ENCODE peak calls at places on chromosomes 3 and 15, in four cellular contexts. M, L, G and C are unnamed samples.

GRCh38 chr3:160154033-160154432 is 71.2 kb upstream of the C3orf80 start:
- DNase-seq in M (peak; percentile 59), L (no peak), G (no peak), C (no peak)

GRCh38 chr3:143897558-143898305 is 49.5 kb upstream of the SLC9A9 start:
- DNase-seq in M (peak; percentile 49), L (no peak), G (no peak), C (peak; percentile 5)

GRCh38 chr3:72487078-72487765 is 361.0 kb downstream of the SHQ1 start:
- DNase-seq in M (peak; percentile 85), L (peak; percentile 79), G (no peak), C (peak; percentile 40)

GRCh38 chr3:27677554-27677953 is 44.6 kb downstream of the EOMES start:
- DNase-seq in M (peak; percentile 96), L (no peak), G (no peak), C (peak; percentile 83)

GRCh38 chr15:65042776-65043322 is 2.3 kb upstream of the SLC51B start:
- DNase-seq in M (no peak), L (no peak), G (no peak), C (no peak)

GRCh38 chr15:48871536-48871935 is 6.4 kb upstream of the EID1 start:
- DNase-seq in M (peak; percentile 20), L (no peak), G (no peak), C (no peak)

GRCh38 chr15:33211409-33211808 is 16.9 kb upstream of the FMN1 start:
- DNase-seq in M (no peak), L (peak; percentile 18), G (no peak), C (no peak)

GRCh38 chr15:58103482-58103881 is 34.7 kb upstream of the AQP9 start:
- DNase-seq in M (no peak), L (no peak), G (no peak), C (no peak)

GRCh38 chr15:68316061-68316804 is 38.7 kb downstream of the FEM1B start:
- DNase-seq in M (no peak), L (peak; percentile 45), G (no peak), C (no peak)

GRCh38 chr3:58473275-58473674 is 18.6 kb upstream of the KCTD6 start:
- DNase-seq in M (no peak), L (no peak), G (no peak), C (no peak)

GRCh38 chr3:191484461-191484860 is 23.5 kb downstream of the PYDC2 start:
- DNase-seq in M (no peak), L (no peak), G (no peak), C (no peak)

GRCh38 chr15:45427085-45427484 is 48.7 kb upstream of the GATM start:
- DNase-seq in M (no peak), L (no peak), G (no peak), C (no peak)

GRCh38 chr15:71182522-71182921 is 67.3 kb downstream of the THSD4 start:
- DNase-seq in M (no peak), L (no peak), G (no peak), C (no peak)

GRCh38 chr15:57322602-57323250 is 53.6 kb upstream of the CGNL1 start:
- DNase-seq in M (no peak), L (no peak), G (no peak), C (no peak)

GRCh38 chr15:83206971-83207621 is 527 bp downstream of the HDGFL3 start:
- DNase-seq in M (no peak), L (peak; percentile 50), G (no peak), C (peak; percentile 58)

DNA sequence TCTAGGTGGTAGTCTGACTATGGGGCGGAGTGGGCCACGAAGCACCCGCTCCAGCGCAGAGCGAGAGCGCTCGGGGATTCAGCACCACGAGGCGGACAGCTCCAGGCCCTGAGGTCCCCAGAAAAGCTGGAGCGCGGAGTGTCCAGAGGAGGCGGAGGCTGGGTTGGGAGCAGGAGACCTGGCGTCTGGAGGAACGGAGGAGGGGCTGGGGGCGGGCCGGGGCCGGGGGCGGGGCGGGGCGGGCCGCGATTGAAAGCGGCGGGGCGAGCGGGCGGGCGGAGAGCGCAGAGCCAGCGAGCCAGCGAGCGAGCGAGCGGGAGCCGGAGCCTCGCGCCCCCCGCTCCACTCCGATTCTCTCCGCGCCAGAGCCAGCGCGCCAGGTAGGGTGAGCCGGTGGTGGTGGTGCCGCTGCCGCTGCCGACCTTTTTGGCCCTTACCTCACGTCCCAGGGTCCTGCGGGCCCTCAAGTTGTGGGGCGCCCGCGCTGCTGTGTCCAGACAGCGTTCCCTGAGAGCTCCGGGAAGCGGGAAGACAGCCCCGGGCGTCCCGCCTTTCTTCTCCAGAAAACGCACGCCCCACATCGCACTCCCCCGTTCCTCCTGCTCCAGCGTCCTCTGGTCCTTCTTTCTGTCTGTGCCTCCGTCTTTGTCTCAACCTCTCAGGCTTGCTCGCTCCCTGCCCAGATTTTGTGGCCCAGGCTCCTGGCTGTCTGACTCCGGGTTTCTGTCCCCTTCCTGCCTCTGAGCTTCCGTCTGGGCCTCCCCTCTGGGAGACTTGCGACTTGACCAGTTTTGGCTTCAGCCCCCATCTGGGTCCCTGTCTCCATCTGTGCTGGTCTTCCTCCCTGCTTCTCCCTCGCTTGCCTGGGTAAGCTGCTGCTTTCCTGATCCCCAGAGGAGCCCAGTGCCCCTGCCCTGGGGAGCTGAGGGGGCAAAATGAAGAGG is at the start of gene GRM2:
- DNase-seq in M (peak; percentile 83), L (peak; percentile 73), G (no peak), C (no peak)
- TF ChIP-seq SMC3 in M (no peak), L (no peak), G (no peak), C (no peak)

GRCh38 chr3:112500621-112501020 is 1.3 kb upstream of the BTLA start:
- DNase-seq in M (no peak), L (no peak), G (no peak), C (no peak)
- TF ChIP-seq ELK1 in M (no peak), L (no peak), G (no peak), C (no peak)

DNA sequence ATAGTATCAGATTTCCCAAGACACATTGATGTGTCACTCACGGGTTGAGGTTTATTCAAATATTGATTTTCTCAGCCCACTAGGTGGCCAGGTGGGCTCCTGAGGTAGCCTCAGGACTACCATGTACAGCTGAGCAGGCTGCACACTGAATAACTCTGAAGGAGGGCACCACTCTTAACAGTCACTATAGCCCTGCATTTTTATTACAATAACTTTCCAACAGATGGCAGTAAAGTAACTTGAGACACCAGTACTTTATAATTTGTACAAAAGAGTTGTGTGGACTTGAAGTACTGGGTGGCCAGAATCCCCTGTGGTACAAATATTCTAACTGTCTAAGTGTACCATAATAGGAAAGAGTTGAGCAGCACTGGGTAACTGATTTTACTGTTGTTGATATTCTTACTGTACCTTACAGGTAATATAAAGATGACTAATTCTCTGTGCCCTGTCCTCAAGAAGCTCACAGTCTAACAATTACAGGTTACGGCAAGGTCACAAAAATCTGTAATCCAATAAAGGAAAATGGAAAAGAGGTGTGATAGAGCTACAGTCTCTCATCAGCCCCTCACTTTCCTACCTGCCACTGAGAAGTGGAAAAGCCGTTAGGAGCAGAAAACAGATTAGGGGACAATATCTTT is 76.0 kb downstream of the ETFA start:
- DNase-seq in M (peak; percentile 53), L (peak; percentile 33), G (no peak), C (peak; percentile 66)
- TF ChIP-seq SMC3 in M (peak; percentile 51), L (peak; percentile 7), G (peak; percentile 50), C (peak; percentile 76)

GRCh38 chr3:307182-307581 is 110.6 kb downstream of the CHL1 start:
- DNase-seq in M (no peak), L (no peak), G (no peak), C (no peak)
- TF ChIP-seq ELK1 in M (no peak), L (no peak), G (no peak), C (no peak)

DNA sequence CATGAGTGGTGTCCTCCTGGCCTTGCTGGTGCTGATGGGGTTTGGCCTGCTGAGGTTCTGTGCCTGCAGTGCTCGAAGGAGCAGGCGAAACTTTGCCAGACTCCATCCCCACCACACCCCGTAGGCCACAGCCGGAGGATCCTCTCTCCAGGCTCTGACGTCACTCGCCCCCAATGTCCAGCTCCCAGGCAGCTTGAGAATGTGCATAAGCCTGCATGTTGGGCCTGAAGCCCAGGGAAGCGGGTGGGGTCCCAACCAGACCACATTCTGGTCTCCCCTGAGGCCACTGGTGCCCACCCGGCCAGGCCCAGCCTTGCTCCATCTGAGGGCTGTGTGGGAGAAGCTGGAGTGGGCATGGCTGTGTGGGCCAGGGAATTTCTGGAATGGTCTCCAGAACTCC is 109.8 kb downstream of the ASB7 start:
- DNase-seq in M (peak; percentile 57), L (no peak), G (no peak), C (no peak)
- TF ChIP-seq SMC3 in M (no peak), L (no peak), G (no peak), C (no peak)

DNA sequence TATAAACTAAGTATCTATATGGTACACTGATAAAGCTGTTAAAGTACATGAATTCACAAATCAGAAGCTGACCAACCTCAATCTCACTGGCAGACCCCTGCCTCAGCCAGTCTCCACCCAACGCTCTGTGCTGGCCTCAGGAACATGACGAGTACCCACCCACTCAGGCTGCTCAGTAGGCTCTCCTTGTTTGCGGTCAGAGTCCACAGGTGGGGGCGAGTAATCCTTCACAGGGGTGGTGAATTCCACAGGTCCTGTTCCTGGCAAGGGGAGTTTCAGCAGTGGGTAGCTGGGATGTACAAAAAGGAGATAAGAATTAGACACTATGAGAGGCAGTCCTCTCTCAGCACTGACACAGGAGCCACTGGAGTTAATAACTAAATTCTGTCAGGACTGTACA is 40.9 kb downstream of the SCAP start:
- DNase-seq in M (no peak), L (no peak), G (no peak), C (no peak)
- TF ChIP-seq ELK1 in M (no peak), L (no peak), G (no peak), C (no peak)

GRCh38 chr3:197003461-197004385 is 25.9 kb downstream of the MELTF start:
- DNase-seq in M (no peak), L (peak; percentile 31), G (no peak), C (no peak)
- TF ChIP-seq SMC3 in M (no peak), L (no peak), G (no peak), C (no peak)

GRCh38 chr3:195697582-195698324 is 23.0 kb upstream of the MUC20 start:
- DNase-seq in M (peak; percentile 88), L (peak; percentile 87), G (no peak), C (peak; percentile 83)
- TF ChIP-seq ELK1 in M (no peak), L (no peak), G (no peak), C (no peak)

GRCh38 chr3:42085641-42086376 is 5.3 kb upstream of the TRAK1 start:
- DNase-seq in M (no peak), L (no peak), G (no peak), C (no peak)
- TF ChIP-seq SMC3 in M (no peak), L (no peak), G (no peak), C (no peak)